ENCODE peak calls at places on chromosomes 3 and 15, in six cellular contexts. C, G, R, A, L and E are unnamed samples.

GRCh38 chr3:45226206-45226915 is at the start of gene TMEM158:
- DNase-seq in C (peak; percentile 33), G (peak; percentile 90), L (peak; percentile 87), R (peak; percentile 88), A (peak; percentile 45), E (peak; percentile 74)

GRCh38 chr3:45319231-45320085 is 68.9 kb upstream of the LARS2 start:
- DNase-seq in A (no peak), C (no peak), L (no peak), G (no peak), R (no peak), E (peak; percentile 7)

GRCh38 chr3:170128977-170129431 is 52.5 kb downstream of the PHC3 start:
- DNase-seq in L (no peak), G (no peak), R (no peak), A (peak; percentile 29), C (no peak), E (no peak)

GRCh38 chr15:89177633-89178306 is 43.6 kb downstream of the RLBP1 start:
- DNase-seq in R (peak; percentile 78), L (peak; percentile 54), A (peak; percentile 82), C (no peak), G (peak; percentile 60), E (peak; percentile 76)

GRCh38 chr3:45604596-45604995 is 10.0 kb downstream of the LIMD1 start:
- DNase-seq in L (no peak), A (no peak), R (no peak), G (no peak), C (no peak), E (no peak)

GRCh38 chr3:165464736-165465135 is 268.6 kb upstream of the SLITRK3 start:
- DNase-seq in R (no peak), C (no peak), A (peak; percentile 17), G (no peak), L (no peak), E (peak; percentile 17)

GRCh38 chr3:15319127-15319526 is 13.3 kb downstream of the SH3BP5 start:
- DNase-seq in L (no peak), C (no peak), G (no peak), A (no peak), R (no peak), E (no peak)

GRCh38 chr3:44033123-44033522 is 208.6 kb upstream of the TOPAZ1 start:
- DNase-seq in C (no peak), A (no peak), L (no peak), G (no peak), R (no peak), E (no peak)

GRCh38 chr3:143367171-143367570 is 247.6 kb downstream of the CHST2 start:
- DNase-seq in A (no peak), C (no peak), L (no peak), G (no peak), R (no peak), E (no peak)

GRCh38 chr3:197880361-197881339 is 69.3 kb upstream of the RPL35A start:
- DNase-seq in A (no peak), C (no peak), G (no peak), L (no peak), R (no peak), E (peak; percentile 61)

GRCh38 chr15:78775472-78775871 is 35.8 kb downstream of the ADAMTS7 start:
- DNase-seq in A (no peak), C (no peak), G (no peak), R (no peak), L (no peak), E (no peak)

GRCh38 chr3:197896421-197896820 is 53.6 kb upstream of the RPL35A start:
- DNase-seq in R (no peak), A (no peak), C (no peak), G (no peak), L (no peak), E (peak; percentile 95)

GRCh38 chr15:75170711-75171341 is 30.9 kb upstream of the C15orf39 start:
- DNase-seq in A (no peak), G (no peak), C (no peak), R (no peak), L (no peak), E (no peak)

GRCh38 chr3:9201278-9201677 is 48.2 kb downstream of the SRGAP3 start:
- DNase-seq in G (no peak), A (no peak), R (no peak), L (no peak), C (no peak), E (no peak)

GRCh38 chr3:105260385-105260784 is 106.3 kb upstream of the ALCAM start:
- DNase-seq in A (no peak), R (no peak), C (no peak), L (no peak), G (no peak), E (no peak)

GRCh38 chr3:42664443-42664814 is 10.9 kb downstream of the ZBTB47 start:
- DNase-seq in L (no peak), A (no peak), R (no peak), G (no peak), C (no peak), E (no peak)

GRCh38 chr15:89630260-89630659 is 25.0 kb downstream of the KIF7 start:
- DNase-seq in R (no peak), C (no peak), L (no peak), G (no peak), A (no peak), E (no peak)

GRCh38 chr3:111936191-111936841 is 42.5 kb upstream of the ABHD10 start:
- DNase-seq in A (peak; percentile 48), R (no peak), L (no peak), C (no peak), G (no peak), E (peak; percentile 55)

GRCh38 chr3:40574661-40575060 is 49.9 kb downstream of the ZNF621 start:
- DNase-seq in C (no peak), A (no peak), R (no peak), L (no peak), G (no peak), E (peak; percentile 10)

GRCh38 chr3:39190281-39191025 is 1.9 kb downstream of the XIRP1 start:
- DNase-seq in L (no peak), C (no peak), G (no peak), A (no peak), R (no peak), E (no peak)

GRCh38 chr3:146873748-146874147 is 268.6 kb upstream of the PLSCR5 start:
- DNase-seq in R (no peak), L (no peak), C (no peak), A (no peak), G (no peak), E (no peak)

GRCh38 chr15:49103002-49103401 is 52.4 kb downstream of the COPS2 start:
- DNase-seq in C (no peak), R (no peak), L (no peak), A (no peak), G (no peak), E (no peak)

GRCh38 chr3:28139288-28139687 is 102.1 kb upstream of the CMC1 start:
- DNase-seq in L (no peak), A (no peak), C (no peak), R (no peak), G (peak; percentile 15), E (no peak)

GRCh38 chr15:69105451-69105985 is 54.9 kb upstream of the GLCE start:
- DNase-seq in L (no peak), R (no peak), G (no peak), A (no peak), C (no peak), E (no peak)

GRCh38 chr3:68135145-68135544 is 480.7 kb upstream of the SUCLG2 start:
- DNase-seq in R (no peak), A (no peak), L (no peak), G (no peak), C (no peak), E (no peak)

GRCh38 chr3:184498986-184499606 is 62.5 kb upstream of the EPHB3 start:
- DNase-seq in R (no peak), L (no peak), C (no peak), A (no peak), G (no peak), E (no peak)

GRCh38 chr15:37109151-37109912 is 9.0 kb upstream of the MEIS2 start:
- DNase-seq in A (no peak), R (peak; percentile 63), L (no peak), G (no peak), C (no peak), E (no peak)

GRCh38 chr15:91803260-91803659 is 50.2 kb upstream of the SLCO3A1 start:
- DNase-seq in C (no peak), G (no peak), R (no peak), L (no peak), A (no peak), E (no peak)

GRCh38 chr3:192409203-192409837 is 318.0 kb downstream of the FGF12 start:
- DNase-seq in A (peak; percentile 43), L (peak; percentile 52), G (peak; percentile 70), R (peak; percentile 64), C (no peak), E (no peak)
- H3K4me3 ChIP-seq in A (peak overlapping the region; percentile 70), L (peak overlapping the region; percentile 53), G (peak overlapping the region; percentile 71), R (peak overlapping the region; percentile 18), C (peak overlapping the region; percentile 63), E (no peak overlapping the region)

DNA sequence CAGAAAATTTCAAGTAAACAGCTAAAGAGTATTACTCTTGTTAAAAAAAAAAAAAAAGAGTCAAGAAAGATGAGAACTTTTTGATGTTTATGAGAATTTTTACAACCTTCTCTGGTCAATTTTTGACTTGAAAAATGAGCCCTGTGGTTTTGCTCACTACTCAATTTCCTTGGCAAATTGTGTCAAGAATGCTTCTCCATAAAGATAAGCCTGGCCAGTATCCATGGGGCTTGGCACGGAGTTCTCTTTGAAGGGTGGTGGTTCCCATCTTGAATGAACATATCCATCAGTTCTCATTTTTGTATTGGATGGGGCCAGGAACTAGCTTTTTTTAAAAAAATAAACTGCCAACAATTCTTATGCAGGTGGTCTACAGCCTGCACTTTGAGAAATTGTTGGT is 179.9 kb downstream of the RYR3 start:
- DNase-seq in G (no peak), C (no peak), R (no peak), L (no peak), A (no peak), E (no peak)
- H3K4me3 ChIP-seq in G (no peak overlapping the region), C (no peak overlapping the region), R (no peak overlapping the region), L (no peak overlapping the region), A (no peak overlapping the region), E (no peak overlapping the region)

DNA sequence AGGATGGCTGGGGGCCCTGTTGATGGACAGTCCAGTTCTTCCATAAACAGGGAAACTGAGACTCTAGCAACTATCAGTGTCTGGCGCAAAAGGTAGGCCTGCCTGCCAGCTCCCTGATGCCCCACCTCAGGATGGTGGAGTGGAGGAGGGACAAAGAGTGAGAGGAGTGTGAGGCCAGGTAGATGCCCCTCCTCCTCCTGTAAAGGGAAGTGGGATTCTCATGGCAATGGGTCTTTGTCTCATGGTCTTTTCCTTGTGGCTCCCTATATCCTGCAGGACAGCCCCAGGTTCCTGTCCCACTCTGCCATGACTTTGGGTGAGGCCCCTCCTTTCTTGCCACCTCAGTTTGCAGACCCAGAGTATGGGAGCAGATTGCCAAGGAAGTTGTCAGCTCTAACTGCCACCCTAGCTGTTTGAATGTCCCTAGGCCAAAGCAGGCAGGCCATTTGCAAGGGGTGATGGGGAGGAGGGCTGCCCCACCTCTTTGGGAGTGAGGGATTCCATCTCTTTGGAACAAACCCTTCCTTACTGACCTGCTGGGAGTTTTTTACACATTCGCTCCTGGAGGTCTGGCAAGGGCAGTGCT is 2.8 kb upstream of the DNAH1 start:
- DNase-seq in G (no peak), R (no peak), C (no peak), L (no peak), A (no peak), E (no peak)
- H3K4me3 ChIP-seq in G (no peak overlapping the region), R (no peak overlapping the region), C (no peak overlapping the region), L (no peak overlapping the region), A (no peak overlapping the region), E (no peak overlapping the region)

DNA sequence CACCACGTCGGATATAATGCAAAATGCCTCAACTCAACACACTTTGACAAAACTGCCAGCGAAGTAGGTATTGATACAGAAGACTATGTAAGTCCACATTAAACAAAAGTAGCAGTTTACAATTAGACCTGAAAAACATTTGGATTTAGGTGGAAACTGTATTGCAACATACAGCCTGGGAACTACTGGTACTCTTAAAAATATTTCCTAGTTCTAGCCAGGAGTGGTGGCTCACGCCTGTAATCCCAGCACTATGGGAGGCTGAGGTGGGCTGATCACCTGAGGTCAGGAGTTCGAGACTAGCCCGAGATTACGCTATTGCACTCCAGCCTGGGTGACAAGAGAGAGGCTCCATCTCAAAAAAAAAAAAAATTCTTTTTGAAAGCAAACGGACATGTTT is 246.2 kb downstream of the ZBTB20 start:
- DNase-seq in A (no peak), C (no peak), R (no peak), G (no peak), L (no peak), E (no peak)
- H3K4me3 ChIP-seq in A (peak overlapping the region; percentile 38), C (peak overlapping the region; percentile 51), R (peak overlapping the region; percentile 22), G (peak overlapping the region; percentile 46), L (peak overlapping the region; percentile 35), E (no peak overlapping the region)